ENCODE peak calls at places on chromosomes 5 and 9, in ten cellular contexts. V is activated gamma-delta T cell; O is nephron progenitor cell; Z is posterior vena cava; A is hippocampal formation; L is lower leg skin; K is foreskin keratinocyte; Q is activated CD4-positive, CD25-positive, alpha-beta regulatory T cell treated with anti-CD3 and anti-CD28 coated beads, Interleukin-2, amount 50 U/mL, for 16 hours; S is progenitor cell of endocrine pancreas; W is DMS 273 treated with DMSO at 0.1 percent for 48 hours. Y is an unnamed sample.

GRCh38 chr9:129221979-129222635 is 44.0 kb upstream of the IER5L start:
- DNase-seq in V (no peak), Q (no peak), L (no peak), K (no peak), Z (no peak), A (no peak), O (no peak), W (no peak), S (no peak), Y (no peak)

GRCh38 chr9:89154651-89155336 is 23.8 kb downstream of the SHC3 start:
- DNase-seq in Q (no peak), K (peak), V (no peak), Z (no peak), L (no peak), S (no peak), A (no peak), O (no peak), W (no peak), Y (peak)

GRCh38 chr9:69945671-69946141 is 97.9 kb upstream of the MAMDC2 start:
- DNase-seq in V (no peak), W (no peak), O (no peak), Z (peak), L (peak), S (no peak), Q (no peak), A (no peak), K (no peak), Y (peak)

GRCh38 chr5:142107729-142108431 is 699 bp upstream of the NDFIP1 start:
- DNase-seq in K (no peak), Z (no peak), Q (no peak), V (no peak), S (no peak), O (no peak), A (no peak), W (no peak), L (no peak), Y (no peak)

GRCh38 chr5:1133510-1134255 is 21.8 kb upstream of the SLC12A7 start:
- DNase-seq in Q (no peak), S (no peak), V (no peak), L (no peak), A (no peak), O (no peak), K (no peak), Z (no peak), W (no peak), Y (no peak)

GRCh38 chr9:5563417-5563815 is 53.1 kb downstream of the PDCD1LG2 start:
- DNase-seq in Q (no peak), O (no peak), S (no peak), K (peak), W (no peak), Z (no peak), V (no peak), A (no peak), L (no peak), Y (no peak)

GRCh38 chr5:131747180-131748105 is 49.4 kb downstream of the FNIP1 start:
- DNase-seq in L (no peak), W (no peak), O (no peak), Z (no peak), K (peak), Q (no peak), A (no peak), V (no peak), S (no peak), Y (no peak)

GRCh38 chr5:172591636-172592035 is 49.4 kb upstream of the NEURL1B start:
- DNase-seq in O (no peak), K (no peak), S (no peak), V (no peak), A (no peak), Z (no peak), Q (no peak), L (no peak), W (no peak), Y (no peak)

GRCh38 chr5:156949424-156949823 is 13.6 kb downstream of the TIMD4 start:
- DNase-seq in V (no peak), A (no peak), Z (no peak), L (no peak), K (no peak), O (no peak), S (no peak), Q (no peak), W (no peak), Y (no peak)

GRCh38 chr9:3957296-3957695 is 342.6 kb downstream of the GLIS3 start:
- DNase-seq in V (no peak), K (no peak), O (no peak), A (no peak), S (no peak), W (no peak), Q (no peak), Z (no peak), L (no peak), Y (no peak)

GRCh38 chr5:39716532-39716971 is 291.8 kb upstream of the DAB2 start:
- DNase-seq in L (peak), O (peak), K (peak), V (no peak), W (no peak), S (peak), Q (no peak), Z (no peak), A (no peak), Y (peak)

GRCh38 chr9:126440938-126441337 is 114.3 kb downstream of the MVB12B start:
- DNase-seq in Q (no peak), W (no peak), V (no peak), S (no peak), O (no peak), L (no peak), A (peak), K (no peak), Z (no peak), Y (peak)

GRCh38 chr9:17929506-17929905 is 350.6 kb downstream of the SH3GL2 start:
- DNase-seq in V (no peak), A (no peak), Z (no peak), W (no peak), K (no peak), L (no peak), O (no peak), S (no peak), Q (no peak), Y (no peak)

GRCh38 chr5:77855369-77855768 is 79.2 kb upstream of the TBCA start:
- DNase-seq in S (no peak), Q (no peak), V (no peak), L (no peak), O (no peak), K (no peak), A (no peak), W (no peak), Z (no peak), Y (no peak)

GRCh38 chr5:4205408-4205807 is 609.8 kb downstream of the IRX1 start:
- DNase-seq in S (no peak), W (no peak), O (no peak), A (no peak), K (no peak), L (peak), Z (no peak), Q (no peak), V (no peak), Y (no peak)

GRCh38 chr9:124284237-124284831 is 26.6 kb downstream of the NEK6 start:
- DNase-seq in S (no peak), Z (no peak), W (no peak), O (no peak), Q (no peak), K (no peak), V (no peak), A (no peak), L (no peak), Y (no peak)

GRCh38 chr5:117805058-117805457 is 1183.3 kb downstream of the DTWD2 start:
- DNase-seq in S (no peak), Z (no peak), V (no peak), Q (no peak), O (no peak), L (no peak), A (no peak), W (no peak), K (no peak), Y (no peak)

GRCh38 chr9:16879416-16879815 is 8.9 kb upstream of the BNC2 start:
- DNase-seq in V (no peak), A (no peak), Z (no peak), O (no peak), K (no peak), L (no peak), S (no peak), Q (no peak), W (no peak), Y (no peak)

GRCh38 chr9:129597355-129598088 is 23.4 kb downstream of the C9orf50 start:
- DNase-seq in K (peak), V (no peak), S (peak), Z (no peak), O (peak), A (no peak), W (no peak), L (no peak), Q (no peak), Y (no peak)

GRCh38 chr9:97993000-97993399 is 9.9 kb downstream of the ANP32B start:
- DNase-seq in W (no peak), V (no peak), L (no peak), Q (no peak), K (no peak), O (no peak), A (no peak), S (no peak), Z (no peak), Y (no peak)